ENCODE peak calls at places on chromosomes 2 and 18, in nine cellular contexts. D, E, I, V, H, U, C, J and L are unnamed samples.

GRCh38 chr18:74654637-74655036 is 57.0 kb downstream of the ZNF407 start:
- DNase-seq in J (peak), E (no peak), C (peak), I (no peak), D (peak), H (no peak), V (no peak), U (peak), L (peak)

GRCh38 chr2:14401838-14402237 is 230.7 kb upstream of the LRATD1 start:
- DNase-seq in D (no peak), H (no peak), V (no peak), C (peak), U (peak), E (no peak), I (no peak), J (no peak), L (peak)

GRCh38 chr2:119748135-119748534 is 11.6 kb upstream of the PTPN4 start:
- DNase-seq in D (no peak), I (no peak), U (no peak), V (no peak), J (no peak), H (no peak), E (no peak), C (no peak), L (no peak)

GRCh38 chr2:124281556-124281955 is 256.5 kb downstream of the CNTNAP5 start:
- DNase-seq in E (no peak), J (no peak), D (no peak), I (no peak), V (no peak), C (no peak), H (no peak), U (no peak), L (no peak)

GRCh38 chr2:56168163-56168562 is 15.6 kb upstream of the CCDC85A start:
- DNase-seq in H (no peak), V (no peak), U (peak), I (no peak), E (no peak), D (no peak), C (peak), J (no peak), L (peak)

GRCh38 chr2:3305431-3305830 is 72.2 kb downstream of the EIPR1 start:
- DNase-seq in E (no peak), D (no peak), I (no peak), J (no peak), U (no peak), C (no peak), V (no peak), H (no peak), L (no peak)

GRCh38 chr2:94762600-94762999 is 108.6 kb upstream of the TEKT4 start:
- DNase-seq in E (no peak), H (no peak), I (no peak), D (peak), V (no peak), C (no peak), J (peak), U (no peak), L (no peak)

GRCh38 chr2:187986392-187987105 is 305.1 kb upstream of the GULP1 start:
- DNase-seq in V (no peak), J (no peak), C (peak), H (no peak), U (peak), E (no peak), D (peak), I (no peak), L (no peak)

GRCh38 chr2:142140434-142140845 is 9.6 kb upstream of the LRP1B start:
- DNase-seq in C (peak), U (peak), D (peak), I (no peak), E (no peak), J (peak), V (no peak), H (no peak), L (peak)

GRCh38 chr2:15984367-15985255 is 44.3 kb downstream of the MYCN start:
- DNase-seq in I (peak), U (no peak), V (no peak), C (peak), D (no peak), H (no peak), J (no peak), E (no peak), L (no peak)

GRCh38 chr2:168118733-168119518 is 128.5 kb downstream of the STK39 start:
- DNase-seq in D (peak), I (no peak), J (peak), U (peak), V (no peak), E (peak), H (peak), C (peak), L (peak)

GRCh38 chr2:7427293-7428060 is 510.3 kb downstream of the RNF144A start:
- DNase-seq in E (peak), D (peak), J (peak), V (no peak), C (peak), I (no peak), H (peak), U (peak), L (peak)

GRCh38 chr2:124805060-124805459 is 780.0 kb downstream of the CNTNAP5 start:
- DNase-seq in C (no peak), V (no peak), E (no peak), D (no peak), H (no peak), I (no peak), U (peak), J (no peak), L (no peak)

GRCh38 chr2:113219092-113219441 is 45.3 kb downstream of the PSD4 start:
- DNase-seq in U (no peak), H (no peak), E (no peak), V (no peak), D (no peak), I (no peak), J (no peak), C (no peak), L (no peak)

GRCh38 chr2:106990307-106990706 is 104.3 kb upstream of the ST6GAL2 start:
- DNase-seq in H (peak), U (no peak), C (no peak), E (no peak), D (peak), V (no peak), I (no peak), J (no peak), L (peak)

GRCh38 chr2:106096446-106097369 is 97.4 kb downstream of the UXS1 start:
- DNase-seq in H (no peak), V (no peak), D (no peak), J (no peak), E (no peak), C (no peak), I (no peak), U (no peak), L (no peak)

GRCh38 chr18:3107740-3108151 is 94.8 kb upstream of the LPIN2 start:
- DNase-seq in C (no peak), J (no peak), D (no peak), E (no peak), I (no peak), U (no peak), H (no peak), V (no peak), L (peak)

GRCh38 chr2:32559136-32559535 is 68.7 kb upstream of the TTC27 start:
- DNase-seq in J (no peak), C (no peak), I (peak), E (no peak), H (no peak), D (no peak), V (no peak), U (peak), L (no peak)

GRCh38 chr18:8786766-8787670 is 81.7 kb downstream of the MTCL1 start:
- DNase-seq in E (no peak), I (no peak), H (no peak), D (no peak), C (no peak), J (no peak), U (no peak), V (no peak), L (no peak)

GRCh38 chr2:127164761-127165538 is 55.1 kb downstream of the CYP27C1 start:
- DNase-seq in V (no peak), I (no peak), U (no peak), D (no peak), J (no peak), E (no peak), C (no peak), H (no peak), L (no peak)

GRCh38 chr18:44882163-44882881 is 201.6 kb downstream of the SETBP1 start:
- DNase-seq in D (no peak), C (no peak), E (no peak), H (no peak), U (no peak), J (no peak), I (no peak), V (no peak), L (no peak)

GRCh38 chr2:222900354-222900753 is 39.5 kb downstream of the ACSL3 start:
- DNase-seq in V (no peak), H (peak), U (peak), C (no peak), E (no peak), D (peak), J (no peak), I (no peak), L (no peak)

GRCh38 chr2:178523596-178524134 is 43.4 kb downstream of the PLEKHA3 start:
- DNase-seq in V (no peak), C (no peak), E (no peak), H (no peak), U (no peak), J (peak), D (peak), I (no peak), L (no peak)

GRCh38 chr2:55047677-55048299 is 2.5 kb downstream of the RTN4 start:
- DNase-seq in H (no peak), I (no peak), D (peak), U (peak), E (no peak), C (peak), V (no peak), J (peak), L (peak)

GRCh38 chr2:53545159-53546055 is 222.2 kb upstream of the CHAC2 start:
- DNase-seq in E (no peak), D (no peak), C (no peak), U (no peak), J (no peak), V (no peak), I (peak), H (no peak), L (no peak)

GRCh38 chr2:62547849-62548248 is 41.9 kb upstream of the TMEM17 start:
- DNase-seq in U (no peak), I (no peak), V (no peak), C (no peak), D (no peak), E (no peak), J (no peak), H (no peak), L (no peak)

GRCh38 chr18:31197676-31198075 is 35.0 kb upstream of the DSC1 start:
- DNase-seq in H (no peak), C (no peak), D (peak), I (no peak), U (peak), V (no peak), J (no peak), E (no peak), L (peak)

GRCh38 chr18:51021226-51021965 is 8.6 kb upstream of the SMAD4 start:
- DNase-seq in D (no peak), I (no peak), V (no peak), E (no peak), U (no peak), H (no peak), J (no peak), C (no peak), L (no peak)

GRCh38 chr18:76416935-76417334 is 78.1 kb downstream of the ZNF516 start:
- DNase-seq in J (no peak), C (no peak), U (no peak), V (no peak), H (peak), D (no peak), E (no peak), I (no peak), L (peak)

GRCh38 chr18:3885209-3885792 is 435.3 kb downstream of the TGIF1 start:
- DNase-seq in D (peak), H (no peak), J (peak), C (peak), V (no peak), U (no peak), I (no peak), E (no peak), L (peak)

GRCh38 chr2:10072656-10073480 is 7.3 kb downstream of the CYS1 start:
- DNase-seq in E (peak), C (peak), D (peak), J (peak), V (peak), H (peak), U (peak), I (peak), L (peak)

GRCh38 chr18:50401334-50401733 is 26.5 kb downstream of the SKA1 start:
- DNase-seq in E (no peak), H (no peak), D (no peak), V (no peak), U (no peak), C (no peak), I (no peak), J (no peak), L (no peak)

GRCh38 chr2:74413001-74413698 is 8.3 kb downstream of the C2orf81 start:
- DNase-seq in E (no peak), D (no peak), U (no peak), C (no peak), J (no peak), V (no peak), I (no peak), H (no peak), L (no peak)

GRCh38 chr2:46050489-46050888 is 246.7 kb upstream of the EPAS1 start:
- DNase-seq in H (no peak), E (no peak), V (no peak), D (no peak), C (no peak), U (no peak), J (no peak), I (no peak), L (no peak)

GRCh38 chr2:26768759-26769500 is 4.8 kb downstream of the SLC35F6 start:
- DNase-seq in V (no peak), E (peak), J (peak), C (no peak), I (peak), U (peak), H (no peak), D (peak), L (no peak)

GRCh38 chr2:176535480-176536113 is 266.4 kb downstream of the MTX2 start:
- DNase-seq in U (peak), J (no peak), V (no peak), C (no peak), E (no peak), I (no peak), H (no peak), D (no peak), L (no peak)

GRCh38 chr2:240595381-240596079 is 9.0 kb downstream of the CAPN10 start:
- DNase-seq in D (no peak), J (peak), E (peak), I (no peak), U (no peak), H (peak), C (no peak), V (no peak), L (no peak)